ENCODE peak calls at places on chromosomes 16 and 17, in eight cellular contexts. One of them, this sample, is unnamed.
A peak's percentile ranks its signal among the peaks of the same experiment; 100 is the strongest.

GRCh38 chr17:50141026-50141749 is 9.3 kb downstream of the PPP1R9B start:
- DNase-seq in neuronal stem cell: no peak
- DNase-seq in activated CD4-positive, alpha-beta T cell treated with anti-CD3 and anti-CD28 coated beads for 48 hours: no peak
- DNase-seq in NCI-H748 treated with DMSO at 0.1 percent for 48 hours: no peak
- DNase-seq in stimulated activated CD4-positive, alpha-beta T cell treated with anti-CD3 and anti-CD28 coated beads, Interleukin-4, amount 100 ng/mL, for 24 hours: no peak
- DNase-seq in MM.1S: no peak
- DNase-seq in Panc1: no peak
- DNase-seq in fibroblast of mammary gland: no peak
- DNase-seq in this sample: no peak

GRCh38 chr17:57555636-57556175 is 189.4 kb downstream of the CCDC182 start:
- DNase-seq in MM.1S: no peak
- DNase-seq in NCI-H748 treated with DMSO at 0.1 percent for 48 hours: no peak
- DNase-seq in activated CD4-positive, alpha-beta T cell treated with anti-CD3 and anti-CD28 coated beads for 48 hours: no peak
- DNase-seq in neuronal stem cell: no peak
- DNase-seq in fibroblast of mammary gland: no peak
- DNase-seq in stimulated activated CD4-positive, alpha-beta T cell treated with anti-CD3 and anti-CD28 coated beads, Interleukin-4, amount 100 ng/mL, for 24 hours: no peak
- DNase-seq in Panc1: no peak
- DNase-seq in this sample: peak; percentile 38

GRCh38 chr17:78925662-78926555 is 722 bp upstream of the TIMP2 start:
- DNase-seq in fibroblast of mammary gland: peak; percentile 91
- DNase-seq in stimulated activated CD4-positive, alpha-beta T cell treated with anti-CD3 and anti-CD28 coated beads, Interleukin-4, amount 100 ng/mL, for 24 hours: no peak
- DNase-seq in Panc1: no peak
- DNase-seq in MM.1S: no peak
- DNase-seq in neuronal stem cell: no peak
- DNase-seq in NCI-H748 treated with DMSO at 0.1 percent for 48 hours: no peak
- DNase-seq in activated CD4-positive, alpha-beta T cell treated with anti-CD3 and anti-CD28 coated beads for 48 hours: no peak
- DNase-seq in this sample: peak; percentile 91

GRCh38 chr17:12313786-12314185 is 293.1 kb downstream of the MAP2K4 start:
- DNase-seq in stimulated activated CD4-positive, alpha-beta T cell treated with anti-CD3 and anti-CD28 coated beads, Interleukin-4, amount 100 ng/mL, for 24 hours: no peak
- DNase-seq in MM.1S: no peak
- DNase-seq in Panc1: no peak
- DNase-seq in NCI-H748 treated with DMSO at 0.1 percent for 48 hours: no peak
- DNase-seq in neuronal stem cell: no peak
- DNase-seq in fibroblast of mammary gland: no peak
- DNase-seq in activated CD4-positive, alpha-beta T cell treated with anti-CD3 and anti-CD28 coated beads for 48 hours: no peak
- DNase-seq in this sample: no peak

GRCh38 chr17:37485938-37486570 is 3.6 kb upstream of the DUSP14 start:
- DNase-seq in fibroblast of mammary gland: no peak
- DNase-seq in stimulated activated CD4-positive, alpha-beta T cell treated with anti-CD3 and anti-CD28 coated beads, Interleukin-4, amount 100 ng/mL, for 24 hours: no peak
- DNase-seq in neuronal stem cell: no peak
- DNase-seq in Panc1: no peak
- DNase-seq in MM.1S: no peak
- DNase-seq in activated CD4-positive, alpha-beta T cell treated with anti-CD3 and anti-CD28 coated beads for 48 hours: no peak
- DNase-seq in NCI-H748 treated with DMSO at 0.1 percent for 48 hours: no peak
- DNase-seq in this sample: no peak

GRCh38 chr16:85541181-85541580 is 71.9 kb upstream of the GSE1 start:
- DNase-seq in NCI-H748 treated with DMSO at 0.1 percent for 48 hours: no peak
- DNase-seq in activated CD4-positive, alpha-beta T cell treated with anti-CD3 and anti-CD28 coated beads for 48 hours: no peak
- DNase-seq in MM.1S: no peak
- DNase-seq in fibroblast of mammary gland: no peak
- DNase-seq in Panc1: no peak
- DNase-seq in neuronal stem cell: no peak
- DNase-seq in stimulated activated CD4-positive, alpha-beta T cell treated with anti-CD3 and anti-CD28 coated beads, Interleukin-4, amount 100 ng/mL, for 24 hours: no peak
- DNase-seq in this sample: no peak

GRCh38 chr17:1709971-1710806 is at the start of gene TLCD2:
- DNase-seq in neuronal stem cell: no peak
- DNase-seq in MM.1S: no peak
- DNase-seq in NCI-H748 treated with DMSO at 0.1 percent for 48 hours: peak; percentile 28
- DNase-seq in stimulated activated CD4-positive, alpha-beta T cell treated with anti-CD3 and anti-CD28 coated beads, Interleukin-4, amount 100 ng/mL, for 24 hours: no peak
- DNase-seq in Panc1: no peak
- DNase-seq in fibroblast of mammary gland: peak; percentile 51
- DNase-seq in activated CD4-positive, alpha-beta T cell treated with anti-CD3 and anti-CD28 coated beads for 48 hours: no peak
- DNase-seq in this sample: peak; percentile 78

GRCh38 chr16:11161439-11161838 is 94.6 kb downstream of the SOCS1 start:
- DNase-seq in stimulated activated CD4-positive, alpha-beta T cell treated with anti-CD3 and anti-CD28 coated beads, Interleukin-4, amount 100 ng/mL, for 24 hours: no peak
- DNase-seq in NCI-H748 treated with DMSO at 0.1 percent for 48 hours: no peak
- DNase-seq in fibroblast of mammary gland: no peak
- DNase-seq in Panc1: no peak
- DNase-seq in MM.1S: no peak
- DNase-seq in activated CD4-positive, alpha-beta T cell treated with anti-CD3 and anti-CD28 coated beads for 48 hours: no peak
- DNase-seq in neuronal stem cell: no peak
- DNase-seq in this sample: no peak

GRCh38 chr16:85752511-85753420 is 1.9 kb upstream of the C16orf74 start:
- DNase-seq in MM.1S: no peak
- DNase-seq in neuronal stem cell: no peak
- DNase-seq in Panc1: no peak
- DNase-seq in activated CD4-positive, alpha-beta T cell treated with anti-CD3 and anti-CD28 coated beads for 48 hours: no peak
- DNase-seq in fibroblast of mammary gland: no peak
- DNase-seq in stimulated activated CD4-positive, alpha-beta T cell treated with anti-CD3 and anti-CD28 coated beads, Interleukin-4, amount 100 ng/mL, for 24 hours: no peak
- DNase-seq in NCI-H748 treated with DMSO at 0.1 percent for 48 hours: no peak
- DNase-seq in this sample: peak; percentile 65

GRCh38 chr17:64007838-64008282 is 9.7 kb downstream of the PRR29 start:
- DNase-seq in fibroblast of mammary gland: no peak
- DNase-seq in MM.1S: no peak
- DNase-seq in neuronal stem cell: no peak
- DNase-seq in NCI-H748 treated with DMSO at 0.1 percent for 48 hours: no peak
- DNase-seq in Panc1: no peak
- DNase-seq in stimulated activated CD4-positive, alpha-beta T cell treated with anti-CD3 and anti-CD28 coated beads, Interleukin-4, amount 100 ng/mL, for 24 hours: no peak
- DNase-seq in activated CD4-positive, alpha-beta T cell treated with anti-CD3 and anti-CD28 coated beads for 48 hours: no peak
- DNase-seq in this sample: no peak

GRCh38 chr17:1301546-1301945 is 22.1 kb downstream of the TRARG1 start:
- DNase-seq in NCI-H748 treated with DMSO at 0.1 percent for 48 hours: no peak
- DNase-seq in activated CD4-positive, alpha-beta T cell treated with anti-CD3 and anti-CD28 coated beads for 48 hours: no peak
- DNase-seq in stimulated activated CD4-positive, alpha-beta T cell treated with anti-CD3 and anti-CD28 coated beads, Interleukin-4, amount 100 ng/mL, for 24 hours: no peak
- DNase-seq in Panc1: no peak
- DNase-seq in neuronal stem cell: no peak
- DNase-seq in fibroblast of mammary gland: no peak
- DNase-seq in MM.1S: no peak
- DNase-seq in this sample: no peak

GRCh38 chr16:68885321-68885720 is 42.0 kb downstream of the TANGO6 start:
- DNase-seq in neuronal stem cell: no peak
- DNase-seq in stimulated activated CD4-positive, alpha-beta T cell treated with anti-CD3 and anti-CD28 coated beads, Interleukin-4, amount 100 ng/mL, for 24 hours: no peak
- DNase-seq in activated CD4-positive, alpha-beta T cell treated with anti-CD3 and anti-CD28 coated beads for 48 hours: no peak
- DNase-seq in Panc1: no peak
- DNase-seq in MM.1S: no peak
- DNase-seq in fibroblast of mammary gland: no peak
- DNase-seq in NCI-H748 treated with DMSO at 0.1 percent for 48 hours: peak; percentile 81
- DNase-seq in this sample: no peak

GRCh38 chr17:79609616-79610150 is 1.2 kb downstream of the RBFOX3 start:
- DNase-seq in neuronal stem cell: no peak
- DNase-seq in MM.1S: no peak
- DNase-seq in fibroblast of mammary gland: no peak
- DNase-seq in Panc1: no peak
- DNase-seq in stimulated activated CD4-positive, alpha-beta T cell treated with anti-CD3 and anti-CD28 coated beads, Interleukin-4, amount 100 ng/mL, for 24 hours: no peak
- DNase-seq in activated CD4-positive, alpha-beta T cell treated with anti-CD3 and anti-CD28 coated beads for 48 hours: no peak
- DNase-seq in NCI-H748 treated with DMSO at 0.1 percent for 48 hours: no peak
- DNase-seq in this sample: no peak

GRCh38 chr17:29368926-29369325 is 21.2 kb upstream of the TAOK1 start:
- DNase-seq in fibroblast of mammary gland: no peak
- DNase-seq in neuronal stem cell: peak; percentile 67
- DNase-seq in Panc1: no peak
- DNase-seq in activated CD4-positive, alpha-beta T cell treated with anti-CD3 and anti-CD28 coated beads for 48 hours: no peak
- DNase-seq in MM.1S: no peak
- DNase-seq in NCI-H748 treated with DMSO at 0.1 percent for 48 hours: no peak
- DNase-seq in stimulated activated CD4-positive, alpha-beta T cell treated with anti-CD3 and anti-CD28 coated beads, Interleukin-4, amount 100 ng/mL, for 24 hours: no peak
- DNase-seq in this sample: no peak

GRCh38 chr16:66116163-66116792 is 250.2 kb upstream of the CDH5 start:
- DNase-seq in activated CD4-positive, alpha-beta T cell treated with anti-CD3 and anti-CD28 coated beads for 48 hours: no peak
- DNase-seq in Panc1: no peak
- DNase-seq in NCI-H748 treated with DMSO at 0.1 percent for 48 hours: no peak
- DNase-seq in neuronal stem cell: no peak
- DNase-seq in stimulated activated CD4-positive, alpha-beta T cell treated with anti-CD3 and anti-CD28 coated beads, Interleukin-4, amount 100 ng/mL, for 24 hours: no peak
- DNase-seq in MM.1S: no peak
- DNase-seq in fibroblast of mammary gland: peak; percentile 68
- DNase-seq in this sample: peak; percentile 34

GRCh38 chr16:84569382-84569987 is 48.4 kb downstream of the COTL1 start:
- DNase-seq in MM.1S: no peak
- DNase-seq in NCI-H748 treated with DMSO at 0.1 percent for 48 hours: no peak
- DNase-seq in Panc1: no peak
- DNase-seq in stimulated activated CD4-positive, alpha-beta T cell treated with anti-CD3 and anti-CD28 coated beads, Interleukin-4, amount 100 ng/mL, for 24 hours: no peak
- DNase-seq in fibroblast of mammary gland: no peak
- DNase-seq in neuronal stem cell: no peak
- DNase-seq in activated CD4-positive, alpha-beta T cell treated with anti-CD3 and anti-CD28 coated beads for 48 hours: no peak
- DNase-seq in this sample: no peak